ENCODE peak calls at places on chromosome 16, in four cellular contexts. J is K562, D is HepG2, L is IMR-90. G is an unnamed sample.

GRCh38 chr16:23949630-23950290 is 114.0 kb downstream of the PRKCB start:
- DNase-seq in J (no peak), D (no peak), L (no peak), G (no peak)

GRCh38 chr16:16003719-16004313 is 54.4 kb downstream of the ABCC1 start:
- DNase-seq in J (no peak), D (no peak), L (no peak), G (no peak)

GRCh38 chr16:307691-308312 is 24.8 kb downstream of the PDIA2 start:
- DNase-seq in J (no peak), D (no peak), L (no peak), G (no peak)

GRCh38 chr16:83420206-83420760 is 387.5 kb upstream of the HSBP1 start:
- DNase-seq in J (peak; percentile 18), D (peak; percentile 19), L (peak; percentile 47), G (no peak)

GRCh38 chr16:285146-286055 is 2.4 kb downstream of the PDIA2 start:
- DNase-seq in J (no peak), D (no peak), L (no peak), G (no peak)

GRCh38 chr16:19228057-19228456 is 57.5 kb upstream of the CLEC19A start:
- DNase-seq in J (no peak), D (no peak), L (no peak), G (no peak)

GRCh38 chr16:57374067-57374534 is 1.8 kb downstream of the CX3CL1 start:
- DNase-seq in J (no peak), D (no peak), L (peak; percentile 62), G (no peak)

GRCh38 chr16:81706327-81707295 is 72.5 kb upstream of the PLCG2 start:
- DNase-seq in J (no peak), D (no peak), L (no peak), G (no peak)

GRCh38 chr16:660459-661183 is 7.3 kb upstream of the RHOT2 start:
- DNase-seq in J (peak; percentile 97), D (no peak), L (peak; percentile 77), G (peak; percentile 94)

GRCh38 chr16:20931066-20931465 is 30.5 kb downstream of the LYRM1 start:
- DNase-seq in J (no peak), D (no peak), L (no peak), G (no peak)

GRCh38 chr16:58329147-58329546 is 34.3 kb upstream of the PRSS54 start:
- DNase-seq in J (no peak), D (no peak), L (peak; percentile 7), G (no peak)

GRCh38 chr16:90011908-90012501 is 7.3 kb downstream of the DBNDD1 start:
- DNase-seq in J (no peak), D (no peak), L (no peak), G (no peak)

GRCh38 chr16:81469183-81469677 is 24.6 kb downstream of the CMIP start:
- DNase-seq in J (no peak), D (no peak), L (no peak), G (no peak)

GRCh38 chr16:31202402-31203385 is at the start of gene PYCARD:
- DNase-seq in J (peak; percentile 59), D (no peak), L (peak; percentile 19), G (peak; percentile 35)

GRCh38 chr16:66511615-66512500 is 38.1 kb downstream of the TK2 start:
- DNase-seq in J (no peak), D (no peak), L (peak; percentile 72), G (peak; percentile 64)

DNA sequence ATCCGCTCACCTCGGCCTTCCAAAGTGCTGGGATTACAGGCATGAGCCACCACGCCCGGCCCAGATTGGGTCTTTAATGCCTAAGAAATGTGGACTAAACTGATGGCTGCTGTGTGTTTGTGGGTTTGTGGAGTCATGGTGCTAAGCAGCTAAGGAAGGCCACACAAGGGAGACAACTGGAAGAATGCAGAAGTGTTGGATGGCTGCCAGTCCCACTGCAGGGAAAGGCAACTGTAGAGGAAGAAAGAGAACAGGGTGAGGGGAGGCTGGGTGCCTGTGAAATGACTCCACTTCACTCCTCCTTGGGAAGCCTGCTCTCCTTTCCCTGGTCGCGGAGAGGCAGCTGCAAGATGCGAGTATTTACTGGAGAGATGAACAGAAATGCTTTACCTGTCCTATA is 23.5 kb upstream of the SIAH1 start:
- DNase-seq in J (no peak), D (no peak), L (peak; percentile 67), G (peak; percentile 20)
- TF ChIP-seq MAZ in J (no peak), D (no peak), L (no peak), G (no peak)

DNA sequence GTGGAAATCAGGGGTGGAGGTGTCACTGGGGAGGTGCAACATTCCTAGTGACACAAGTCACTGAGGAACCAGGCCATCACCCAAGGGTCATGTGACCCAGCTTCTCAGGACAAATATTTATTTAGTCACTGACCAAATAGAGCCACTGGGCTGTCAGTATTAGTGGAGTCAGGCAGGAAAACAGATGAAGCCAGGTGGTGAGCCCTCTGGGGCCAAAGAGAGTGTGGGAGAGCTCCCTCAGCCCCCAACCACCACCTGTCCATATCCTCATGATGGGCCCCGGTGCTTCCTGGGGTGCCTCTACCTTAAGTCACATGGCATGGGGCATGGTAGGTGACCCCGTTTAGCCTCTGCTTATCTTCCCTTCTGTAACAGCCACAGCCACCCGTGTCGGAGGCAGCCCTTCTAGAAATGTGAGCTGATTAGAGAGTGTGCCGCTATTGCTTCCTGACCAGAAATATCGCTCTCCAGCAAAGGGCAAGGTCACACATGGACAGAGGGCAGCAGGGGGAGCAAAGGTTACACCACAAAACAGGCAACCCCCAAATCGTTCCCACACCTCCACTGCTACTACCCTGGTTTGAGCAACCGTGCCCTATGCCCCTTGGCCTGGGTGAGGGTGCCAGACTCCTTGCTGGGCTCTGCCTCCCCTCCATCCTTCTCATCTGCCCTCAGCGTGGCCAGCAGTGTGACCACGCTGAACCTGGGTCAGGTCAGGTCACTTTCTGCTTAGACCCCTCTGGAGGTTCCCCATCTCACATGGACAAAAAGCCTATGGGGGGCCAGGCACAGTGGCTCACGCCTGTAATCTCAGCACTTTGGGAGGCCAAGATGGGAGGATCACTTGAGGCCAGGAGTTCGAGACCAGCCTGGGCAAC is 8.6 kb upstream of the AKTIP start:
- DNase-seq in J (no peak), D (peak; percentile 98), L (no peak), G (no peak)
- H3K27ac ChIP-seq in J (no peak overlapping the region), D (peak overlapping the region; percentile 80), L (no peak overlapping the region), G (no peak overlapping the region)

GRCh38 chr16:88922826-88923410 is 54.1 kb downstream of the CBFA2T3 start:
- DNase-seq in J (no peak), D (no peak), L (no peak), G (no peak)

GRCh38 chr16:88921603-88921995 is 55.1 kb upstream of the PABPN1L start:
- DNase-seq in J (no peak), D (no peak), L (no peak), G (no peak)

GRCh38 chr16:88923450-88923849 is 53.6 kb downstream of the CBFA2T3 start:
- DNase-seq in J (no peak), D (no peak), L (no peak), G (no peak)

GRCh38 chr16:88920618-88921602 is 54.5 kb upstream of the PABPN1L start:
- DNase-seq in J (peak; percentile 37), D (no peak), L (peak; percentile 61), G (no peak)

GRCh38 chr16:88922114-88922825 is 54.7 kb downstream of the CBFA2T3 start:
- DNase-seq in J (no peak), D (no peak), L (peak; percentile 39), G (peak; percentile 44)
- TF ChIP-seq MAZ in J (no peak), D (no peak), L (no peak), G (no peak)

DNA sequence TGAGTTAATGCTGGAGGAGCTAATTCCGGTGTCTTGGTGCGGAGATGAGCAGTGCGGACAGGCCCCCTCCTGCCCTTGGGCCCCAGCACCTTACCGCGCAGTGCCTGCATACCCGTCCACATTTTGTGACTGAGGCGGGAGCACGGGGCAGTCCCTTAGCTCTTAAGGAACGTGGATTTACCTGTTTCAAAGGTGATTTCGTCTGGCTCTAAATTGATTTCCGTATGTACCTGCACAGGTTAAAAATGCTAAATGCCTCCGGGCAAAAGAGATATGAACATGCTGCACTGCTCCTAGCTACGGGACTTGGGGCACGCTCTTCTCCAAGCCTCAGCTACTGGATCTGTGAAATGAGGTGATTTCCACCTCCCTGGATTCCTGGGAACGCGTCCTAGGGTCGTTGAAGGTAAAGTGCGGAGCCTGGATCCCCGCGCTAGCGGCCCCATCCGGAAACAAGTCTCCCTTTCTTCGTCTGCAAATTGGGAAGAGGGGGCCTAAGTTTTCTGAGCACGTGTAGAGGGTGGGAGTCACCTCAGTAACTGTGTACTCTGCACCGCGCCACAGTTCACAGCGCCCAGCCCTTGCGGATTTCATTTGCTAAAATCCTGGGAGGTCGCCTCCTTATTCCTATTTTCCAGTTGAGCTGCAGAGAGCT is 669 bp upstream of the CRISPLD2 start:
- DNase-seq in J (no peak), D (no peak), L (no peak), G (no peak)
- H3K27ac ChIP-seq in J (no peak overlapping the region), D (no peak overlapping the region), L (no peak overlapping the region), G (no peak overlapping the region)

GRCh38 chr16:68236804-68237242 is 896 bp upstream of the ESRP2 start:
- DNase-seq in J (no peak), D (peak; percentile 44), L (no peak), G (no peak)
- TF ChIP-seq MAZ in J (no peak), D (no peak), L (no peak), G (no peak)